ENCODE peak calls at places on chromosomes 11 and 22, in four cellular contexts. X is fibroblast of lung, I is DND-41, C is H9. H is an unnamed sample.
A peak's percentile ranks its signal among the peaks of the same experiment; 100 is the strongest.

GRCh38 chr11:108983621-108984020 is 318.8 kb downstream of the DDX10 start:
- DNase-seq in X (no peak), I (no peak), C (no peak), H (no peak)

GRCh38 chr11:123580557-123581275 is 73.7 kb downstream of the SCN3B start:
- DNase-seq in X (peak; percentile 26), I (peak; percentile 18), C (peak; percentile 88), H (peak; percentile 85)

GRCh38 chr11:96112192-96113099 is 188.5 kb upstream of the MTMR2 start:
- DNase-seq in X (peak; percentile 36), I (no peak), C (no peak), H (no peak)

GRCh38 chr11:128324531-128325141 is 262.7 kb downstream of the ETS1 start:
- DNase-seq in X (no peak), I (peak; percentile 55), C (no peak), H (no peak)

GRCh38 chr22:32511776-32512175 is 37.2 kb downstream of the FBXO7 start:
- DNase-seq in X (no peak), I (no peak), C (no peak), H (no peak)

GRCh38 chr11:79243412-79244174 is 197.2 kb downstream of the TENM4 start:
- DNase-seq in X (no peak), I (no peak), C (no peak), H (no peak)

GRCh38 chr11:67266424-67267187 is at the start of gene GRK2:
- DNase-seq in X (no peak), I (peak; percentile 52), C (no peak), H (peak; percentile 55)

GRCh38 chr11:68354181-68354872 is 41.9 kb downstream of the LRP5 start:
- DNase-seq in X (peak; percentile 92), I (no peak), C (no peak), H (no peak)

GRCh38 chr11:89503422-89503821 is 12.2 kb upstream of the NOX4 start:
- DNase-seq in X (no peak), I (no peak), C (no peak), H (no peak)

GRCh38 chr22:39151329-39151975 is 1.0 kb downstream of the CBX7 start:
- DNase-seq in X (no peak), I (no peak), C (peak; percentile 28), H (peak; percentile 36)

GRCh38 chr22:39150848-39151215 is 1.6 kb downstream of the CBX7 start:
- DNase-seq in X (no peak), I (no peak), C (no peak), H (no peak)

GRCh38 chr22:39153220-39153860 is 860 bp upstream of the CBX7 start:
- DNase-seq in X (no peak), I (no peak), C (peak; percentile 34), H (no peak)

GRCh38 chr22:39152511-39153219 is at the start of gene CBX7:
- DNase-seq in X (peak; percentile 81), I (peak; percentile 92), C (peak; percentile 86), H (peak; percentile 93)

GRCh38 chr22:39152024-39152510 is 413 bp downstream of the CBX7 start:
- DNase-seq in X (no peak), I (no peak), C (no peak), H (peak; percentile 18)
- H3K9ac ChIP-seq in X (no peak overlapping the region), I (peak overlapping the region; percentile 80), C (no peak overlapping the region), H (peak overlapping the region; percentile 82)

DNA sequence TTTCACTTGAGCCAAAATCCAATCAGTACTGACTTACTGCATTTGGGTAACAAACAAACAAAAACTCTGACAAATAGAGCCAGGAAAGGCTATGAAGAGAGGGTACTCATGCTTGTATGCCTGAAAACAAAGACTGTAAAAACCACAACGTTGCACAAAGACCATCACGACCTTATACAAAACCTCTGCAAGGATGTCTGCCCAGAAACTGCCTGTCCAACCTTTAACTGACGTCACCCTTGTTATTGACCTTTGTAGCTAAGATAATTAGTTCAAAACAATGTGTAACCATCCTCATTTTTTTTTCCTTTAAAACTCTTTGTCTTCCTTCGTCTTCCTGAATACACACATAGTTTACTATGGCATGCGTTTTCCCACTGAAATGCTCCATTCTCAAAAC is 827 bp upstream of the CREBZF start:
- DNase-seq in X (no peak), I (no peak), C (no peak), H (no peak)
- H3K9ac ChIP-seq in X (no peak overlapping the region), I (peak overlapping the region; percentile 100), C (no peak overlapping the region), H (no peak overlapping the region)

GRCh38 chr11:46693597-46694012 is 6.8 kb downstream of the ARHGAP1 start:
- DNase-seq in X (no peak), I (no peak), C (no peak), H (no peak)
- H3K9ac ChIP-seq in X (no peak overlapping the region), I (no peak overlapping the region), C (no peak overlapping the region), H (no peak overlapping the region)

GRCh38 chr11:134412508-134413333 is 679 bp upstream of the B3GAT1 start:
- DNase-seq in X (no peak), I (no peak), C (peak; percentile 60), H (no peak)

GRCh38 chr11:134414036-134414731 is 2.1 kb upstream of the B3GAT1 start:
- DNase-seq in X (no peak), I (no peak), C (no peak), H (no peak)

GRCh38 chr11:134411887-134412507 is at the start of gene B3GAT1:
- DNase-seq in X (no peak), I (no peak), C (no peak), H (no peak)

GRCh38 chr11:134414772-134415765 is 3.0 kb upstream of the B3GAT1 start:
- DNase-seq in X (no peak), I (peak; percentile 21), C (no peak), H (no peak)

DNA sequence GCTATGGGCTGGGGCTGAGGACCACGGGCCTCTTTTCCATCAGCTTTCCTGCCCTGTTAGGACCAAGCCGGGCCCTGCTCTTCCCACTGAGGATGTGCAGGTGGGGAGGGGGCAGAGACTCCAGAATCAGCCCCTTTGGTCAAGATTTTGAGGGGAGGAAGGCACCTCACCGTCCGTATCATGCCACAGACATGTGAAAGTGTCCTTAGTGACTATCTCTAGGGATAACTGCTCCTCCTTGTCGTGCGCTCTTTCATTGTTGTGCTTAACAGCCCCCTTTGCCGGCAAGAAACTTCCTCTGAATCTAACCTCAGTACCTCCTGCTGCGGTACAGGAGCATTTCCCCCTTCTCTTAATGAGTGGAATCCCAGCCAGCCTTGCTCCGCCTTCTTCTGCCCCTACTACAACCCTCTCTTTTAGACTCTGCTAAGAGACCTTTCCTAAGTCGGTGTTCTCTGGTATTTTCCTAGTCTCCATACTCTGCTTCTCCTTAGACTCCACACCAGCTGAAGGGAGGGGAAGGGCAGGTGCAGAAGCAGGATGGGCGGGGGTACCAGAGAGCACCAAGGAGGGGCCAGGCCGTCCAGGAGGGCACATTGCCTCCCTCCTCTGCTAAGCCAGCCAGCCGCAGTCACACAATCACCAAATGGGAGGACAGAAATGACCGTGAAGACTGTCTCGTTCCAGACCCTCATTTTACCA is 1.4 kb upstream of the B3GAT1 start:
- DNase-seq in X (no peak), I (no peak), C (peak; percentile 52), H (no peak)
- H3K9ac ChIP-seq in X (no peak overlapping the region), I (no peak overlapping the region), C (no peak overlapping the region), H (no peak overlapping the region)

GRCh38 chr11:46389450-46390330 is 1.9 kb downstream of the CHRM4 start:
- DNase-seq in X (peak; percentile 52), I (peak; percentile 41), C (peak; percentile 88), H (peak; percentile 53)

GRCh38 chr11:46391578-46392420 is at the start of gene CHRM4:
- DNase-seq in X (peak; percentile 24), I (no peak), C (peak; percentile 67), H (no peak)

GRCh38 chr11:46392421-46393230 is 1.1 kb upstream of the CHRM4 start:
- DNase-seq in X (peak; percentile 75), I (peak; percentile 74), C (peak; percentile 92), H (peak; percentile 74)

GRCh38 chr11:46390331-46391171 is 1.0 kb downstream of the CHRM4 start:
- DNase-seq in X (no peak), I (no peak), C (peak; percentile 45), H (no peak)

GRCh38 chr11:46391186-46391577 is 394 bp downstream of the CHRM4 start:
- DNase-seq in X (no peak), I (no peak), C (no peak), H (no peak)
- H3K9ac ChIP-seq in X (no peak overlapping the region), I (no peak overlapping the region), C (no peak overlapping the region), H (no peak overlapping the region)

GRCh38 chr11:76212086-76213035 is 6.1 kb upstream of the WNT11 start:
- DNase-seq in X (no peak), I (no peak), C (no peak), H (no peak)
- H3K9ac ChIP-seq in X (no peak overlapping the region), I (no peak overlapping the region), C (no peak overlapping the region), H (no peak overlapping the region)

DNA sequence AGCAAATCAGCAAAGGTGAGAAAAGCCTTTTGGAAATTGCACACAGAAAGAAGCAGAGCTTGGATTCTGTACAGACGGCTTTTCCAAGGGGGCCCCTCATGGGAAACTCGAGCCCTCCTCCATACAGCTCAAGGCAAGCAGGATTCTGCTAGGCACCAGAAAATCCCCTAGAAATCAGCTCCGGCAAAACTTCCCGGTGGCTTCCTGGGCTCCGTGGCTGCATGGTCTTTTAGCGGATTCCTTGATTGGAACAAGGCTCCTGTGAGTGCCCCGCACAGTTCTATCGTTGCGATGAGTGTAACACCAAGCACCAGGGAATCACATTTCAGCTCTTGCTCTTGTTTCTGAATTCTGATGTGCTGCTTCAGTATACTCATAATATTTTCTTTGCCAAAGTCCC is 494.3 kb downstream of the DLG2 start:
- DNase-seq in X (no peak), I (no peak), C (peak; percentile 31), H (no peak)
- H3K9ac ChIP-seq in X (no peak overlapping the region), I (no peak overlapping the region), C (no peak overlapping the region), H (no peak overlapping the region)

GRCh38 chr11:75032550-75032935 is 43.8 kb downstream of the NEU3 start:
- DNase-seq in X (no peak), I (no peak), C (no peak), H (no peak)

GRCh38 chr11:75031224-75031753 is 42.6 kb downstream of the NEU3 start:
- DNase-seq in X (peak; percentile 86), I (no peak), C (peak; percentile 19), H (no peak)

GRCh38 chr11:75029836-75030631 is 41.3 kb downstream of the NEU3 start:
- DNase-seq in X (no peak), I (no peak), C (peak; percentile 13), H (no peak)

GRCh38 chr11:75033916-75034315 is 45.2 kb downstream of the NEU3 start:
- DNase-seq in X (no peak), I (no peak), C (no peak), H (no peak)

GRCh38 chr11:75031771-75032549 is 43.2 kb downstream of the NEU3 start:
- DNase-seq in X (peak; percentile 66), I (peak; percentile 53), C (peak; percentile 86), H (peak; percentile 42)
- H3K9ac ChIP-seq in X (no peak overlapping the region), I (no peak overlapping the region), C (no peak overlapping the region), H (no peak overlapping the region)

GRCh38 chr11:70503878-70504240 is 105.5 kb downstream of the CTTN start:
- DNase-seq in X (no peak), I (no peak), C (peak; percentile 54), H (no peak)
- H3K9ac ChIP-seq in X (no peak overlapping the region), I (no peak overlapping the region), C (no peak overlapping the region), H (no peak overlapping the region)

GRCh38 chr11:82978422-82979099 is 77.0 kb downstream of the DDIAS start:
- DNase-seq in X (peak; percentile 77), I (no peak), C (no peak), H (peak; percentile 50)
- H3K9ac ChIP-seq in X (no peak overlapping the region), I (no peak overlapping the region), C (no peak overlapping the region), H (no peak overlapping the region)